ENCODE peak calls at places on chromosomes 4 and X, in nine cellular contexts. E is tibial artery, M is lung, N is cardiac muscle cell, U is PC-3, T is suprapubic skin, X is psoas muscle, R is A549, C is lower lobe of right lung. W is an unnamed sample.

GRCh38 chrX:147602297-147602696 is 309.4 kb upstream of the FMR1 start:
- DNase-seq in E (no peak), M (no peak), N (no peak), U (peak; percentile 8), T (no peak), X (no peak), R (peak; percentile 1), C (no peak), W (no peak)

GRCh38 chr4:8440491-8441311 is at the start of the genes ACOX3 and TRMT44:
- DNase-seq in E (peak; percentile 91), M (peak; percentile 93), N (peak; percentile 96), U (peak; percentile 88), T (peak; percentile 92), X (peak; percentile 92), R (peak; percentile 87), C (peak; percentile 93), W (peak; percentile 94)

GRCh38 chrX:11446331-11446730 is 153.1 kb downstream of the AMELX start:
- DNase-seq in E (no peak), M (no peak), N (peak; percentile 76), U (no peak), T (no peak), X (no peak), R (no peak), C (no peak), W (no peak)

GRCh38 chrX:11766487-11766886 is 8.4 kb downstream of the MSL3 start:
- DNase-seq in E (no peak), M (no peak), N (no peak), U (no peak), T (no peak), X (no peak), R (no peak), C (no peak), W (peak; percentile 32)

GRCh38 chr4:7068883-7069282 is 1.0 kb upstream of the GRPEL1 start:
- DNase-seq in E (no peak), M (no peak), N (no peak), U (peak; percentile 10), T (no peak), X (no peak), R (no peak), C (no peak), W (no peak)

GRCh38 chrX:74251006-74251930 is 52.7 kb upstream of the ZCCHC13 start:
- DNase-seq in E (peak; percentile 20), M (no peak), N (peak; percentile 82), U (peak; percentile 38), T (no peak), X (no peak), R (peak; percentile 78), C (no peak), W (no peak)

GRCh38 chr4:186689476-186689875 is 34.2 kb downstream of the FAT1 start:
- DNase-seq in E (no peak), M (peak; percentile 57), N (no peak), U (no peak), T (no peak), X (no peak), R (no peak), C (peak; percentile 60), W (no peak)

GRCh38 chr4:38133711-38134480 is 173.7 kb downstream of the PTTG2 start:
- DNase-seq in E (no peak), M (no peak), N (no peak), U (no peak), T (no peak), X (no peak), R (no peak), C (no peak), W (no peak)

GRCh38 chr4:508675-509373 is 9.8 kb downstream of the PIGG start:
- DNase-seq in E (no peak), M (no peak), N (no peak), U (no peak), T (no peak), X (no peak), R (no peak), C (no peak), W (no peak)

GRCh38 chrX:24081661-24082154 is 27.0 kb downstream of the EIF2S3 start:
- DNase-seq in E (peak; percentile 36), M (no peak), N (peak; percentile 66), U (peak; percentile 72), T (no peak), X (peak; percentile 27), R (peak; percentile 91), C (peak; percentile 55), W (peak; percentile 30)

GRCh38 chr4:163540448-163540847 is 46.0 kb downstream of the TMA16 start:
- DNase-seq in E (no peak), M (no peak), N (no peak), U (peak; percentile 76), T (no peak), X (no peak), R (no peak), C (no peak), W (no peak)
- H3K27ac ChIP-seq in E (peak overlapping the region; percentile 49), M (no peak overlapping the region), N (no peak overlapping the region), U (peak overlapping the region; percentile 100), T (no peak overlapping the region), X (no peak overlapping the region), R (no peak overlapping the region), C (no peak overlapping the region), W (no peak overlapping the region)

DNA sequence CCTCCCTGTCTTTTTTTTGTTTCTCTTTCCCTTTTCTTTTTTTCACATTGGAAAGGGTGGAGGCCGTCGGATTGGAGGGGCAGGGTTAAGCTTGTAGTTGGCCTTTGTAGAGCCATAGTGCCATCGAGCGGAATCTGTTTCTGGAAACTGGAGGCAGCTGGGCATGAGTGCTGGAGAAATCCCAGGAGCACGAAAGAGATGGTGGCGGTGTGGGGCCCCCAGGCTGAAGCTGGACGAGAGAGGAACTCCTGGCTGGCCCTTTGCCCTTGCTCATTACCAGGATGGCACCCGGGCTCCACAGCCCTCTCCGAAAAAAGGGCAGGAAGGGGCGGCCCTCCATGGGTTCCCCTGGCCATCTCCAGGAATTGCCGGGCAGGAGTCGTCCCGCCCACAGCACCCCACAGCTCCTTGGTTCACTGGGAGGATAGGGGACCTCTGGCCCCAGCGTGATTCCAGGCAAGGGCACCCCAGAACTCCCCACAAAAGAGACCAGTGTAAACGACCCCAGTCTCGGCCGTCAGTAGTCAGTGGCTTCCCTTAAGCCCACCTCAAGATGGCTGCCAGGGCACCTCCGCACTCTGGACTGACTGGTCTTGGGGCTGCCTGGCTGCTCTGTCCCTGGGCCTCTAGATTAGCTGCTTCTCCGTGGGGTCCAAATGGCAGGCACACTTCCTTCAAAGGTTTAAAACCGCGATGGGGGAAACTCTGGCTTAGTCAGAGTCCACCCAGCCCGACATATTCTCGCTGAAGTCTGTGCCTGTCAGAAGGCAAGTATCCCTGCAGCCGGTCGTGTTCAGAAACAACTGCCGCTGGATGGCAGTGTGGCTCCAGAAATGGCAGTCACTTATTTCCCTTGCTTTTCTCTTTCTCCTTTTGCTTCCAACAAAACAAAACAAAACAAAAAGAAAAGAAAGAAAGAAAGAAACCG is 74.1 kb downstream of the NBDY start:
- DNase-seq in E (peak; percentile 29), M (peak; percentile 81), N (peak; percentile 72), U (peak; percentile 73), T (peak; percentile 76), X (peak; percentile 83), R (no peak), C (no peak), W (peak; percentile 78)
- TF ChIP-seq CTCF in E (peak; percentile 12), M (peak; percentile 66), N (peak; percentile 50), U (peak; percentile 75), T (peak; percentile 43), X (peak; percentile 70), R (no peak), C (peak; percentile 25), W (peak; percentile 16)

GRCh38 chrX:40105016-40105790 is 7.4 kb upstream of the BCOR start:
- DNase-seq in E (no peak), M (no peak), N (peak; percentile 28), U (no peak), T (no peak), X (peak; percentile 54), R (no peak), C (peak; percentile 61), W (no peak)
- H3K9me3 ChIP-seq in E (no peaks in the 10 kb centered on the region), M (no peaks in the 10 kb centered on the region), N (no peaks in the 10 kb centered on the region), U (no peaks in the 10 kb centered on the region), T (no peaks in the 10 kb centered on the region), X (no peaks in the 10 kb centered on the region), R (no peaks in the 10 kb centered on the region), C (no peaks in the 10 kb centered on the region), W (no peaks in the 10 kb centered on the region)

GRCh38 chr4:3121110-3121509 is 46.6 kb downstream of the HTT start:
- DNase-seq in E (no peak), M (no peak), N (no peak), U (no peak), T (no peak), X (no peak), R (no peak), C (no peak), W (no peak)

GRCh38 chr4:3121596-3121995 is 47.1 kb downstream of the HTT start:
- DNase-seq in E (no peak), M (no peak), N (no peak), U (no peak), T (no peak), X (no peak), R (no peak), C (no peak), W (no peak)

GRCh38 chr4:3124070-3124767 is 49.7 kb downstream of the HTT start:
- DNase-seq in E (no peak), M (no peak), N (no peak), U (no peak), T (no peak), X (no peak), R (no peak), C (no peak), W (no peak)

GRCh38 chr4:3122081-3122563 is 47.6 kb downstream of the HTT start:
- DNase-seq in E (no peak), M (no peak), N (peak; percentile 88), U (no peak), T (no peak), X (no peak), R (no peak), C (no peak), W (no peak)

DNA sequence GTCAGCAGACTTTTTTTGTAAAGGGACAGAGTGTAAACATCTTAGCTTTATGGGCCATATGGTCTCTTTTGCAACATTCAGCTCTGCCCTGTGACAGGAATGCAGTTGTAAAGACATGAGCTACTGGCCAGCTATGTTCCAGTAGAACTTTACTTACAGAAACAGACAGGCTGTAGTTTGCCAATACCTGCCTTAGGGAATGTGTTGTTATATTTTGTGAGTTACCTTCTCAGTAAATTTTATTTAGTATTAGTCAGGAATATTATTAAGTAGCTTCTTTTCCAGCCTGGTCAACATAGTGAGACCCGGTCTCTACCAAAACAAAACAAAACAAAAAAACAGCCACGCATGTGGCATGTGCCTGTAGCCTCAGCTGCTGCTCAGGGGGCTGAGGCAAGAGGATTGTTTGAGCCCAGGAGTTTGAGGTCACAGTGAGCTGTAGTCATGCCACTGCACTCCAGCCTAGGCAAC is 48.8 kb downstream of the HTT start:
- DNase-seq in E (no peak), M (no peak), N (peak; percentile 68), U (no peak), T (no peak), X (no peak), R (no peak), C (no peak), W (no peak)
- H3K27ac ChIP-seq in E (peak overlapping the region; percentile 33), M (no peak overlapping the region), N (peak overlapping the region; percentile 57), U (no peak overlapping the region), T (no peak overlapping the region), X (peak overlapping the region; percentile 69), R (no peak overlapping the region), C (peak overlapping the region; percentile 68), W (no peak overlapping the region)

GRCh38 chr4:109389367-109390118 is 44.1 kb upstream of the SEC24B start:
- DNase-seq in E (no peak), M (no peak), N (peak; percentile 8), U (no peak), T (no peak), X (no peak), R (no peak), C (no peak), W (no peak)
- TF ChIP-seq CTCF in E (no peak), M (no peak), N (no peak), U (no peak), T (no peak), X (no peak), R (no peak), C (no peak), W (no peak)

W was measured in CD4-positive, alpha-beta T cell.